ENCODE peak calls at places on chromosome 19, in six cellular contexts. E is aorta; K is uterus; U is activated CD8-positive, alpha-beta memory T cell treated with anti-CD3 and anti-CD28 coated beads, Interleukin-2, amount 50 U/mL, for 48 hours; J is T-helper 9 cell; T is psoas muscle. L is an unnamed sample.

GRCh38 chr19:42140125-42140754 is 8.0 kb upstream of the POU2F2 start:
- DNase-seq in E (peak; percentile 81), K (no peak), U (no peak), J (no peak), T (peak; percentile 68), L (peak; percentile 49)

GRCh38 chr19:1872807-1873523 is 9.6 kb upstream of the KLF16 start:
- DNase-seq in E (no peak), K (no peak), U (no peak), J (no peak), T (no peak), L (no peak)

GRCh38 chr19:752652-753517 is 2.0 kb downstream of the MISP start:
- DNase-seq in E (peak; percentile 73), K (no peak), U (no peak), J (no peak), T (peak; percentile 77), L (peak; percentile 50)

GRCh38 chr19:10069046-10069445 is 17.1 kb upstream of the SHFL start:
- DNase-seq in E (no peak), K (no peak), U (no peak), J (no peak), T (peak; percentile 21), L (peak; percentile 39)

GRCh38 chr19:996051-996838 is 4.0 kb upstream of the GRIN3B start:
- DNase-seq in E (no peak), K (peak; percentile 43), U (peak; percentile 81), J (peak; percentile 90), T (peak; percentile 59), L (no peak)

GRCh38 chr19:50490991-50491472 is 14.4 kb upstream of the GARIN5A start:
- DNase-seq in E (peak; percentile 34), K (no peak), U (no peak), J (no peak), T (peak; percentile 85), L (no peak)

GRCh38 chr19:5618591-5618990 is 4.0 kb downstream of the SAFB2 start:
- DNase-seq in E (no peak), K (no peak), U (no peak), J (no peak), T (no peak), L (no peak)

GRCh38 chr19:33797821-33798633 is 1.4 kb downstream of the KCTD15 start:
- DNase-seq in E (peak; percentile 63), K (peak; percentile 69), U (no peak), J (peak; percentile 18), T (peak; percentile 61), L (no peak)

GRCh38 chr19:45637890-45638667 is 1.1 kb downstream of the EML2 start:
- DNase-seq in E (no peak), K (no peak), U (no peak), J (no peak), T (no peak), L (no peak)

GRCh38 chr19:5036733-5037681 is 68.1 kb downstream of the KDM4B start:
- DNase-seq in E (no peak), K (no peak), U (no peak), J (no peak), T (peak; percentile 77), L (no peak)

L was measured in MG63.